ENCODE peak calls at places on chromosomes 12 and 14, in ten cellular contexts. L, K, O, Q, T, F, C, Z, P and J are unnamed samples.

GRCh38 chr12:102567031-102567985 is 86.9 kb upstream of the IGF1 start:
- DNase-seq in L (no peak), K (peak; percentile 88), O (no peak), Q (peak; percentile 34), T (no peak), F (no peak), C (no peak), Z (no peak), P (no peak), J (no peak)

GRCh38 chr14:51652168-51653095 is 722 bp downstream of the FRMD6 start:
- DNase-seq in L (peak; percentile 8), K (no peak), O (no peak), Q (no peak), T (no peak), F (peak; percentile 1), C (no peak), Z (no peak), P (peak; percentile 9), J (no peak)

GRCh38 chr12:120144215-120144614 is 27.7 kb upstream of the RAB35 start:
- DNase-seq in L (no peak), K (no peak), O (no peak), Q (no peak), T (no peak), F (no peak), C (no peak), Z (no peak), P (no peak), J (no peak)

GRCh38 chr14:88584451-88584850 is 21.6 kb downstream of the ZC3H14 start:
- DNase-seq in L (no peak), K (no peak), O (no peak), Q (no peak), T (no peak), F (no peak), C (no peak), Z (no peak), P (no peak), J (no peak)

GRCh38 chr14:101241807-101242278 is 319.5 kb upstream of the DIO3 start:
- DNase-seq in L (no peak), K (no peak), O (no peak), Q (no peak), T (no peak), F (no peak), C (no peak), Z (no peak), P (no peak), J (no peak)

GRCh38 chr12:27635349-27635972 is 60.8 kb upstream of the REP15 start:
- DNase-seq in L (no peak), K (peak; percentile 62), O (peak; percentile 28), Q (no peak), T (peak; percentile 0), F (no peak), C (no peak), Z (no peak), P (no peak), J (no peak)

GRCh38 chr12:17928708-17929366 is 161.2 kb downstream of the RERGL start:
- DNase-seq in L (no peak), K (peak; percentile 64), O (no peak), Q (peak; percentile 72), T (peak; percentile 22), F (no peak), C (no peak), Z (no peak), P (no peak), J (no peak)

GRCh38 chr12:96397756-96398421 is 2.4 kb downstream of the CDK17 start:
- DNase-seq in L (no peak), K (no peak), O (no peak), Q (no peak), T (no peak), F (no peak), C (no peak), Z (no peak), P (no peak), J (no peak)

GRCh38 chr12:67394600-67394999 is 125.4 kb downstream of the CAND1 start:
- DNase-seq in L (no peak), K (no peak), O (no peak), Q (no peak), T (no peak), F (no peak), C (peak; percentile 84), Z (no peak), P (no peak), J (no peak)

GRCh38 chr12:111462134-111462821 is 56.6 kb downstream of the SH2B3 start:
- DNase-seq in L (peak; percentile 27), K (peak; percentile 73), O (no peak), Q (no peak), T (no peak), F (no peak), C (no peak), Z (no peak), P (no peak), J (no peak)

GRCh38 chr14:81710232-81710845 is 176.7 kb upstream of the SEL1L start:
- DNase-seq in L (peak; percentile 8), K (peak; percentile 20), O (peak; percentile 47), Q (peak; percentile 1), T (peak; percentile 41), F (no peak), C (no peak), Z (no peak), P (no peak), J (no peak)

GRCh38 chr12:8677362-8677761 is 14.7 kb upstream of the MFAP5 start:
- DNase-seq in L (no peak), K (no peak), O (no peak), Q (no peak), T (no peak), F (no peak), C (no peak), Z (no peak), P (no peak), J (no peak)

GRCh38 chr14:104579507-104579906 is at the start of gene C14orf180:
- DNase-seq in L (no peak), K (no peak), O (no peak), Q (no peak), T (no peak), F (no peak), C (no peak), Z (no peak), P (no peak), J (no peak)

GRCh38 chr14:101248056-101248725 is 313.1 kb upstream of the DIO3 start:
- DNase-seq in L (no peak), K (no peak), O (no peak), Q (no peak), T (no peak), F (no peak), C (no peak), Z (no peak), P (no peak), J (no peak)

GRCh38 chr12:128131955-128132354 is 135.0 kb upstream of the TMEM132C start:
- DNase-seq in L (no peak), K (no peak), O (no peak), Q (no peak), T (no peak), F (no peak), C (no peak), Z (no peak), P (no peak), J (no peak)

GRCh38 chr12:131047789-131048610 is 94.3 kb downstream of the ADGRD1 start:
- DNase-seq in L (no peak), K (no peak), O (no peak), Q (no peak), T (no peak), F (no peak), C (no peak), Z (no peak), P (no peak), J (no peak)

GRCh38 chr12:124396544-124397398 is 101.9 kb downstream of the RFLNA start:
- DNase-seq in L (no peak), K (no peak), O (no peak), Q (no peak), T (no peak), F (no peak), C (peak; percentile 86), Z (no peak), P (no peak), J (no peak)

GRCh38 chr12:48973992-48974673 is 2.6 kb upstream of the WNT10B start:
- DNase-seq in L (no peak), K (peak; percentile 33), O (no peak), Q (no peak), T (no peak), F (no peak), C (no peak), Z (no peak), P (no peak), J (no peak)

GRCh38 chr12:119659289-119659897 is 8.5 kb upstream of the PRKAB1 start:
- DNase-seq in L (no peak), K (peak; percentile 16), O (peak; percentile 46), Q (no peak), T (peak; percentile 56), F (no peak), C (no peak), Z (peak; percentile 13), P (peak; percentile 18), J (peak; percentile 24)

GRCh38 chr12:124881123-124881522 is 17.5 kb upstream of the SCARB1 start:
- DNase-seq in L (no peak), K (no peak), O (no peak), Q (no peak), T (no peak), F (no peak), C (no peak), Z (no peak), P (no peak), J (no peak)

GRCh38 chr14:59274991-59275391 is 86.5 kb downstream of the DAAM1 start:
- DNase-seq in L (peak; percentile 26), K (no peak), O (peak; percentile 75), Q (no peak), T (no peak), F (no peak), C (no peak), Z (no peak), P (no peak), J (no peak)

GRCh38 chr12:1933342-1933992 is 15.0 kb upstream of the CACNA2D4 start:
- DNase-seq in L (no peak), K (no peak), O (peak; percentile 63), Q (no peak), T (no peak), F (no peak), C (no peak), Z (no peak), P (no peak), J (no peak)